ENCODE peak calls at places on chromosomes 12 and 14, in five cellular contexts. G, M, S, U and F are unnamed samples.

GRCh38 chr12:122458105-122459035 is 35.9 kb upstream of the CLIP1 start:
- DNase-seq in G (no peak), M (no peak), S (no peak), U (no peak), F (no peak)

GRCh38 chr14:79551591-79551990 is 659.7 kb downstream of the DIO2 start:
- DNase-seq in G (no peak), M (no peak), S (no peak), U (no peak), F (no peak)

GRCh38 chr12:78584695-78585094 is 279.9 kb upstream of the SYT1 start:
- DNase-seq in G (peak), M (no peak), S (no peak), U (peak), F (peak)

GRCh38 chr12:11621797-11622423 is 27.6 kb upstream of the ETV6 start:
- DNase-seq in G (peak), M (no peak), S (no peak), U (no peak), F (no peak)

GRCh38 chr12:57730336-57731067 is 8.0 kb downstream of the AGAP2 start:
- DNase-seq in G (no peak), M (no peak), S (no peak), U (no peak), F (no peak)

GRCh38 chr12:130633771-130634170 is 82.3 kb downstream of the RIMBP2 start:
- DNase-seq in G (no peak), M (no peak), S (peak), U (no peak), F (no peak)

GRCh38 chr14:57870686-57871457 is 5.0 kb upstream of the SLC35F4 start:
- DNase-seq in G (no peak), M (no peak), S (no peak), U (no peak), F (no peak)

GRCh38 chr14:37253905-37254304 is 56.2 kb downstream of the MIPOL1 start:
- DNase-seq in G (peak), M (no peak), S (no peak), U (peak), F (peak)

GRCh38 chr14:30558675-30559555 is at the start of gene G2E3:
- DNase-seq in G (peak), M (peak), S (peak), U (peak), F (peak)

GRCh38 chr12:27179399-27180214 is 64.5 kb upstream of the STK38L start:
- DNase-seq in G (peak), M (peak), S (no peak), U (peak), F (peak)

GRCh38 chr12:79689041-79689476 is 1.7 kb downstream of the PAWR start:
- DNase-seq in G (no peak), M (no peak), S (no peak), U (peak), F (no peak)

GRCh38 chr14:55430024-55430690 is 10.3 kb downstream of the TBPL2 start:
- DNase-seq in G (peak), M (peak), S (peak), U (peak), F (peak)

GRCh38 chr12:51351913-51352532 is 5.5 kb upstream of the CELA1 start:
- DNase-seq in G (peak), M (no peak), S (peak), U (peak), F (no peak)

GRCh38 chr12:108914031-108914630 is 34.2 kb downstream of the DAO start:
- DNase-seq in G (peak), M (peak), S (no peak), U (peak), F (no peak)

GRCh38 chr12:54988402-54989054 is 4.0 kb upstream of the TESPA1 start:
- DNase-seq in G (peak), M (no peak), S (peak), U (peak), F (no peak)

GRCh38 chr14:90820958-90821357 is 4.7 kb upstream of the TTC7B start:
- DNase-seq in G (peak), M (no peak), S (no peak), U (peak), F (no peak)

GRCh38 chr14:72479471-72479931 is 414.4 kb downstream of the DPF3 start:
- DNase-seq in G (peak), M (peak), S (no peak), U (no peak), F (no peak)

GRCh38 chr14:36270191-36270590 is 50.2 kb downstream of the MBIP start:
- DNase-seq in G (no peak), M (no peak), S (no peak), U (no peak), F (no peak)

GRCh38 chr12:82596484-82596883 is 90.2 kb upstream of the TMTC2 start:
- DNase-seq in G (no peak), M (no peak), S (no peak), U (no peak), F (no peak)

GRCh38 chr14:83607682-83608081 is 1922.3 kb upstream of the FLRT2 start:
- DNase-seq in G (no peak), M (no peak), S (no peak), U (no peak), F (no peak)

GRCh38 chr12:39586811-39587210 is 32.8 kb downstream of the ABCD2 start:
- DNase-seq in G (no peak), M (peak), S (no peak), U (no peak), F (no peak)
- TF ChIP-seq CTCF in G (no peak), M (no peak), S (no peak), U (no peak), F (no peak)

GRCh38 chr14:67547224-67547780 is 14.2 kb downstream of the PLEKHH1 start:
- DNase-seq in G (no peak), M (no peak), S (no peak), U (no peak), F (no peak)
- H3K4me3 ChIP-seq in G (no peak), M (no peak), S (no peak), U (no peak), F (no peak)

GRCh38 chr14:67393689-67394088 is 18.3 kb downstream of the PLEK2 start:
- DNase-seq in G (no peak), M (no peak), S (no peak), U (no peak), F (no peak)
- TF ChIP-seq CTCF in G (no peak), M (no peak), S (no peak), U (no peak), F (no peak)

GRCh38 chr14:75429562-75429961 is 1.7 kb downstream of the JDP2 start:
- DNase-seq in G (no peak), M (no peak), S (no peak), U (no peak), F (no peak)
- H3K4me3 ChIP-seq in G (peak), M (no peak), S (peak), U (peak), F (peak)

DNA sequence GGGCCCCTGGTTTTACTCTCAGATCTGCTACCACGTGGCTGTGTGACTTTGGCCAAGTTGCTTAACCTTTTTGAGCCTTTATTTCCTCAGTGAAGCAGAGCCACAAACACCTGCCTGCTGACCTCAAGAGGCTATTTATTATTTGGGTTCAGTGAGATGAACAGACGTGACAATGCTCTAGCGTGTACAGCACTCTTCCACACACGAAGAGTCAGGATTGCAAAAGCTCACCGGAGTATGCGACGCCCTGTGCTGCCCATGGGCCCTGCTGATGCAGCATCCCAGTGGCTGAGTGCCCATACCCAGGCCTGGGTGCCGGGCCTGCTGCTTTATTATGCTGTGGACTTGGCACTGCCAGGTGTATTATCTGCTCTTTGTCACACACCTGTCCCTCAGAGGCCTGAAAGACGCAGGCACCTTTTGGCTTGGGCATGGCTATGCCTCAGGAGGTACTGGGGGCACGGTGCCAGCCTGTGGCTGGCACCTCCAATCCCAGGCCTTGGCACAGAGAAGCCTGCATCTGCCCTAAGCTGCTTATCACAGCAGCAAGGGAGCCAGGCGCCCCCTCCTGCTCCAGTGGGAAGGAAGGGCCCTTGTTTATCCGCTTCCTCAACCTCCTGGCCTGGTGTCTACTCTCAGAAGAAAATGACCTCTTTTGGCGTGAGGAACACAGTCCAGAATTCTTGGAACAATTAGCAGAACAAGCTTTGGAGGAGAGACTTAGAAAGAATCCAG is 22.3 kb upstream of the TC2N start:
- DNase-seq in G (no peak), M (peak), S (no peak), U (no peak), F (no peak)
- TF ChIP-seq CTCF in G (no peak), M (peak), S (no peak), U (no peak), F (no peak)

DNA sequence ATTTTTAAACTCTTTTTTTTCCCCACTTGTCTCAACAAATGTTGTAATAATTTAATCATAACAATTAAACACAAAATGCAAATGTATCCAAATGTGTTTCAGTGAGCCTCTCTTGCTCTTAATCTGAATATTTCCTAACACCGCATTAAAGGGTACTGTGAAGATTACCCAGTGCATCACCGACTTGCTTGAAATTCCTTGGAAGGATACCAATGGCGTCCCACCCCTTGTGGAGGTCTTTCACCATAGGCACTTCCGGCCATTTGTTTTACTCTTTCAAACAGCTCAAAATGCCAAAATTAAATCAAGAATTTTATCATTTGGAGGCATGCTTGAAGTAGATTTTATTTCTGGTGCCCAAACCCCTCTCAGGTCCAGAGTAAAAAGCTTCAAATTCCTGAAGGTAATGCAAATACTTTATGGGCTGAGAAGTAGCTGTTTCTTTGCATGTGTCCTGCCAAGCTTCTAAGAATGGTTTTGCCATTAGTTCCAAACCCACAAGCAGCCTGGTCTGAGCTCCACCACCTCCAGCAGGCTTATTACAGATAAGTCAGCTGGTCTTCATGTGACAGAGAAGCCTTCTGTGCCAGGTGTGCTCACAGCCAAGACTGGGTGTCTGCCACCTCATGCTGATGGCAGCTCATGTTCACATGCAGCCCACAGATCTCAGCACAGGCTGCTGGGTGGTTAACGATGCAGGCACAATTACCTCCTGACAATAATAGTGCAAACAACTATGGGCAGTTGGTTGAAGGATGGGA is 16.4 kb upstream of the NUDT4 start:
- DNase-seq in G (peak), M (peak), S (no peak), U (peak), F (no peak)
- H3K4me3 ChIP-seq in G (no peak), M (no peak), S (no peak), U (no peak), F (no peak)

GRCh38 chr12:18246057-18246456 is 15.3 kb upstream of the PIK3C2G start:
- DNase-seq in G (no peak), M (no peak), S (no peak), U (no peak), F (no peak)
- TF ChIP-seq CTCF in G (peak), M (peak), S (no peak), U (peak), F (peak)

GRCh38 chr14:89207925-89208328 is 209.1 kb downstream of the FOXN3 start:
- DNase-seq in G (no peak), M (no peak), S (no peak), U (no peak), F (no peak)
- H3K4me3 ChIP-seq in G (no peak), M (no peak), S (no peak), U (no peak), F (no peak)

DNA sequence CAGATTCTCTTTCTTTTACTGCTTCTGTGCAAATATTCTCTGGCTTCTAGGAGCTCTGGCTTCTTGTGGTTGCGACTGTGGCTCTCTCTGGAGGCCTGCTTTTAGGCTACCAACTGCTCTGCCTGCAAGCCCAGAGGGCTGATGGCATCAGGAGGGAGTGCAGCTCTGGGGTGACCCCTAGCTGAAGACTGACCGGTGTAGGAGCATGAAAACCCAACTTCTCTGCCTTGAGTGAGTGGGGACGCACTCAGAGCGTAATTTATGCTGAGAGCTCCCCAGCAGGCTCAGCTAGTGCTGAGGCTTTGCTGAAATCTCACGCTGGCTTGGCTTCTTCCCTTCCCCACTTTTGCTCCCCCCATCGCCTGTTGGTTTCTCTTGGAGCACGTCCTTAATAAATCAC is 29.9 kb upstream of the RBM19 start:
- DNase-seq in G (no peak), M (no peak), S (no peak), U (no peak), F (no peak)
- TF ChIP-seq CTCF in G (no peak), M (no peak), S (no peak), U (no peak), F (peak)